ENCODE peak calls at places on chromosomes 1 and 21, in five cellular contexts. R is posterior cingulate gyrus, Q is iris pigment epithelial cell, E is PC-3, W is mesothelial cell of epicardium. Y is an unnamed sample.
A peak's percentile ranks its signal among the peaks of the same experiment; 100 is the strongest.

GRCh38 chr1:41639332-41639936 is 155.0 kb upstream of the EDN2 start:
- DNase-seq in Q (peak; percentile 69), E (no peak), R (peak; percentile 56), W (no peak), Y (no peak)

GRCh38 chr1:203584040-203584439 is 42.6 kb upstream of the ATP2B4 start:
- DNase-seq in E (no peak), W (no peak), Q (peak; percentile 59), R (no peak), Y (no peak)

GRCh38 chr1:8116892-8117262 is 90.8 kb upstream of the ERRFI1 start:
- DNase-seq in W (no peak), R (no peak), E (no peak), Q (peak; percentile 89), Y (no peak)

GRCh38 chr1:158390342-158390741 is 8.9 kb downstream of the OR10T2 start:
- DNase-seq in W (no peak), R (no peak), Q (no peak), E (no peak), Y (no peak)

GRCh38 chr1:159931101-159931816 is 6.0 kb upstream of the TAGLN2 start:
- DNase-seq in W (no peak), Q (no peak), R (no peak), E (no peak), Y (no peak)

GRCh38 chr21:42254631-42255030 is 35.7 kb downstream of the ABCG1 start:
- DNase-seq in Q (no peak), R (peak; percentile 70), E (no peak), W (no peak), Y (no peak)

GRCh38 chr1:202836616-202837403 is 26.1 kb downstream of the PCAT6 start:
- DNase-seq in W (no peak), E (peak; percentile 53), R (no peak), Q (no peak), Y (no peak)

GRCh38 chr21:38567577-38568360 is 69.5 kb upstream of the ERG start:
- DNase-seq in Q (peak; percentile 82), R (no peak), E (no peak), W (no peak), Y (no peak)

GRCh38 chr21:46071082-46071481 is 26.8 kb upstream of the COL6A2 start:
- DNase-seq in W (peak; percentile 0), Q (no peak), R (no peak), E (no peak), Y (no peak)

GRCh38 chr1:1237874-1238701 is 6.1 kb downstream of the B3GALT6 start:
- DNase-seq in R (no peak), Q (no peak), E (peak; percentile 82), W (no peak), Y (no peak)